ENCODE peak calls at places on chromosomes 7 and 10, in eight cellular contexts. W, M, P, R, C, X, Z and A are unnamed samples.
A peak's percentile ranks its signal among the peaks of the same experiment; 100 is the strongest.

GRCh38 chr7:80842479-80842797 is 76.4 kb downstream of the SEMA3C start:
- DNase-seq in C (no peak), P (no peak), R (no peak), X (no peak), W (no peak), M (no peak), Z (no peak), A (no peak)

GRCh38 chr7:37000514-37000913 is 276.2 kb upstream of the AOAH start:
- DNase-seq in W (no peak), M (no peak), X (no peak), C (no peak), P (no peak), Z (no peak), R (no peak), A (no peak)

GRCh38 chr10:77328272-77328816 is 309.3 kb downstream of the KCNMA1 start:
- DNase-seq in M (no peak), R (no peak), W (peak; percentile 31), Z (no peak), C (no peak), P (no peak), X (no peak), A (no peak)

GRCh38 chr7:35036361-35037171 is 719 bp downstream of the DPY19L1 start:
- DNase-seq in M (peak; percentile 20), R (peak; percentile 92), C (peak; percentile 77), X (peak; percentile 80), Z (no peak), W (peak; percentile 75), P (peak; percentile 28), A (peak; percentile 4)

GRCh38 chr7:65397730-65398142 is 24.1 kb downstream of the ZNF92 start:
- DNase-seq in Z (no peak), C (no peak), M (no peak), R (no peak), W (no peak), P (no peak), X (no peak), A (no peak)

GRCh38 chr10:119663866-119664698 is 12.9 kb downstream of the BAG3 start:
- DNase-seq in C (no peak), M (no peak), R (no peak), P (peak; percentile 35), W (no peak), Z (no peak), X (peak; percentile 75), A (no peak)

GRCh38 chr7:139224219-139224618 is 6.8 kb upstream of the UBN2 start:
- DNase-seq in Z (no peak), X (no peak), R (no peak), C (no peak), P (no peak), W (no peak), M (no peak), A (no peak)

GRCh38 chr7:163971-164881 is 28.1 kb upstream of the FAM20C start:
- DNase-seq in M (no peak), P (no peak), W (peak; percentile 19), Z (no peak), X (no peak), R (peak; percentile 59), C (no peak), A (no peak)

GRCh38 chr7:111560773-111561658 is 1.3 kb downstream of the IMMP2L start:
- DNase-seq in W (no peak), C (no peak), X (peak; percentile 21), Z (no peak), M (peak; percentile 34), R (no peak), P (no peak), A (no peak)

GRCh38 chr10:113854757-113855626 is 531 bp downstream of the NHLRC2 start:
- DNase-seq in W (peak; percentile 74), R (peak; percentile 89), Z (peak; percentile 8), P (peak; percentile 29), C (peak; percentile 79), M (peak; percentile 39), X (peak; percentile 83), A (no peak)

GRCh38 chr10:59991661-59992060 is 85.3 kb upstream of the CCDC6 start:
- DNase-seq in W (no peak), M (peak; percentile 13), X (no peak), Z (no peak), C (peak; percentile 71), P (no peak), R (no peak), A (no peak)

GRCh38 chr10:99698504-99699080 is 33.3 kb downstream of the COX15 start:
- DNase-seq in P (no peak), M (no peak), W (no peak), X (no peak), C (no peak), Z (no peak), R (no peak), A (no peak)

GRCh38 chr7:56045796-56046195 is 5.4 kb downstream of the PSPH start:
- DNase-seq in W (no peak), C (no peak), X (no peak), Z (no peak), M (no peak), P (no peak), R (peak; percentile 24), A (no peak)

GRCh38 chr7:18590259-18590658 is 94.7 kb downstream of the HDAC9 start:
- DNase-seq in C (no peak), R (no peak), M (no peak), Z (no peak), P (no peak), X (no peak), W (no peak), A (no peak)

GRCh38 chr10:17742918-17743317 is 9.1 kb upstream of the TMEM236 start:
- DNase-seq in M (peak; percentile 79), W (peak; percentile 64), R (no peak), P (peak; percentile 60), C (no peak), X (peak; percentile 49), Z (no peak), A (no peak)

GRCh38 chr7:150957119-150958020 is 20.8 kb downstream of the KCNH2 start:
- DNase-seq in X (peak; percentile 66), R (no peak), M (no peak), C (no peak), P (no peak), W (peak; percentile 29), Z (no peak), A (no peak)

GRCh38 chr10:115996031-115996430 is 277.0 kb downstream of the GFRA1 start:
- DNase-seq in Z (peak; percentile 59), P (no peak), M (no peak), X (no peak), W (no peak), R (no peak), C (no peak), A (no peak)

DNA sequence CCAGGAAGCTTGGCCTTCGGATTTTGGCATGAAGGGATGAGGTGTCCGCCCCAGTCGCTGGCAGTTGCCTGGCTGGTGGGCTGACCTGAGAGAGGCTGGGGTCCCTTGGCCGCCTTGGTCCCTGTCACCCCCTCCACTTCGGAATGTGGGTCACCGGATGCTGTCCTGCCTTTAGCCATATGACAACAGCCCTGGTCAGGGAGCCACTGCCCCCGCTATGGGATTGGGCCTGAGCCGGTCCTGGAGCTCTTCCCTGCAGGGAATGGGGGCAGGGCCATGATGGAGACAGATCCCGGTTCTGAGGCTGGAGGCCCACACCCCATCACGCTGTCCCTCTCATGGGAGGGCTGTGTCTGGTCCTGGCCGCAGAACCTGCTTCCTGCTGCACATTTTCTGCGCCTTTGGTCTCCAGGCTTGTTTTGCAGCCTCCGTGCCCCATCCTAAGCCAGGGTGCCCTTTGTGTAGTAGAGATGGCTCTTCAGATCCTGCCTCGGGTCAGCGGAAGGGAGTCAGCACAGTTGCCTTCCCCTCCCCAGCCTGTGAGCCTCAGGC is 22.6 kb downstream of the PFKFB3 start:
- DNase-seq in P (no peak), Z (no peak), W (no peak), C (no peak), X (peak; percentile 20), M (no peak), R (no peak), A (no peak)
- H3K36me3 ChIP-seq in P (peaks cover 75% of the 10 kb centered on the region), Z (peaks cover 96% of the 10 kb centered on the region), W (no peaks in the 10 kb centered on the region), C (peaks cover 82% of the 10 kb centered on the region), X (peaks cover 73% of the 10 kb centered on the region), M (peaks cover 100% of the 10 kb centered on the region), R (peaks cover 97% of the 10 kb centered on the region), A (peaks cover 65% of the 10 kb centered on the region)

GRCh38 chr7:98287486-98287959 is 6.0 kb downstream of the BRI3 start:
- DNase-seq in M (no peak), Z (no peak), R (no peak), C (no peak), W (no peak), X (no peak), P (no peak), A (no peak)
- H3K36me3 ChIP-seq in M (peaks cover 55% of the 10 kb centered on the region), Z (peaks cover 70% of the 10 kb centered on the region), R (peaks cover 24% of the 10 kb centered on the region), C (peaks cover 14% of the 10 kb centered on the region), W (no peaks in the 10 kb centered on the region), X (peaks cover 39% of the 10 kb centered on the region), P (no peaks in the 10 kb centered on the region), A (peaks cover 43% of the 10 kb centered on the region)

GRCh38 chr10:69734416-69734796 is 67.3 kb upstream of the COL13A1 start:
- DNase-seq in Z (no peak), W (no peak), C (no peak), R (no peak), M (no peak), X (no peak), P (no peak), A (no peak)
- H3K36me3 ChIP-seq in Z (no peaks in the 10 kb centered on the region), W (no peaks in the 10 kb centered on the region), C (no peaks in the 10 kb centered on the region), R (no peaks in the 10 kb centered on the region), M (no peaks in the 10 kb centered on the region), X (no peaks in the 10 kb centered on the region), P (no peaks in the 10 kb centered on the region), A (no peaks in the 10 kb centered on the region)

GRCh38 chr10:43398939-43399871 is 9.8 kb downstream of the HNRNPF start:
- DNase-seq in Z (no peak), P (no peak), C (peak; percentile 45), X (no peak), M (no peak), R (no peak), W (no peak), A (no peak)

GRCh38 chr10:43396061-43396927 is 12.7 kb downstream of the HNRNPF start:
- DNase-seq in X (peak; percentile 96), R (peak; percentile 95), M (peak; percentile 49), Z (no peak), P (peak; percentile 57), W (peak; percentile 88), C (peak; percentile 91), A (no peak)

GRCh38 chr10:43394868-43395267 is 14.1 kb downstream of the HNRNPF start:
- DNase-seq in R (peak; percentile 59), W (no peak), X (no peak), C (peak; percentile 53), Z (no peak), M (no peak), P (no peak), A (no peak)

GRCh38 chr10:43395571-43396060 is 13.4 kb downstream of the HNRNPF start:
- DNase-seq in W (no peak), Z (no peak), X (peak; percentile 58), P (peak; percentile 19), R (peak; percentile 84), M (no peak), C (peak; percentile 68), A (no peak)

DNA sequence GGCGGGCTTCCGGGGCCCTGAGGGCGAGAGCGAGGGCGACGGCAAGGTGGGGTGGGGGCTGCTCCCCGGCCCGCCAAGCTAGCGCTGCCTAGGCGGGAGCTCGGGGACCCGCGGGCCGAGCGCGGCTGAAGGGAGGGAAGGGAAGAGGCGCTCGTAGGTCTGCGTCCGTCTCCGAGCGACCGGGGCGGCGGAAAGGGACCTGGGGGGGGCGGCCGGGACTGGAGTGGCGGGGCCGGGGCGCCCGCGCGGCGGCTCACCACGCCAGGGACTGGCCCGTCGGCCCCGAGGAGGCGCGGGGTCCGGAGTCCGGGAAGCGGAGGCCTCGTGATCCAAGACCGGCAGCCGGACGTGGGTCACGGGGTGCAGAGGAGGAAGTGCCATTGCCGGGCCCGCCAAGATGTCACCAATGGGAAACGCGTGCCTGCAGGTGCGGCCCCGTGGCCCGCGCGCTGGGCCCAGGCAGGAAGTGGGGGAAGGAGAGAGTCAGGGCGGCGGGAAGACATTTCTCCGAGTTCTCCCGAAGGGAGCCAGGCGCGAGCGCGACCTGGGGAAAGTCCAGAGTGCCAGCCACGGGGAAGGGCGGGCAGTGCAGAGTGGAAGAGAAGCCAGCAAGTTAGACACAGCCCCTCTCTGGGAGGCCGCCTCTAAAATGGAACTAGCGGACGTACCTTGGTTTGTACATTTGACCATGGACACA is 11.9 kb downstream of the HNRNPF start:
- DNase-seq in C (peak; percentile 94), Z (no peak), P (peak; percentile 78), R (peak; percentile 97), X (peak; percentile 92), W (peak; percentile 93), M (peak; percentile 80), A (peak; percentile 51)
- H3K36me3 ChIP-seq in C (peaks cover 17% of the 10 kb centered on the region), Z (peaks cover 67% of the 10 kb centered on the region), P (peaks cover 21% of the 10 kb centered on the region), R (peaks cover 24% of the 10 kb centered on the region), X (peaks cover 26% of the 10 kb centered on the region), W (no peaks in the 10 kb centered on the region), M (peaks cover 38% of the 10 kb centered on the region), A (peaks cover 43% of the 10 kb centered on the region)